ENCODE peak calls at places on chromosome X, in four cellular contexts. One of them, this sample, is unnamed.

GRCh38 chrX:15242899-15243555 is 26.9 kb downstream of the ASB9 start:
- DNase-seq in upper lobe of left lung: no peak
- DNase-seq in CD8-positive, alpha-beta memory T cell: peak; percentile 21
- DNase-seq in prostate gland: peak; percentile 5
- DNase-seq in this sample: peak; percentile 21

GRCh38 chrX:41108684-41109205 is 23.5 kb downstream of the USP9X start:
- DNase-seq in upper lobe of left lung: no peak
- DNase-seq in prostate gland: no peak
- DNase-seq in CD8-positive, alpha-beta memory T cell: no peak
- DNase-seq in this sample: no peak

GRCh38 chrX:148354906-148355305 is 145.5 kb upstream of the AFF2 start:
- DNase-seq in CD8-positive, alpha-beta memory T cell: no peak
- DNase-seq in prostate gland: no peak
- DNase-seq in upper lobe of left lung: no peak
- DNase-seq in this sample: no peak

GRCh38 chrX:120262781-120263719 is 12.4 kb downstream of the ZBTB33 start:
- DNase-seq in CD8-positive, alpha-beta memory T cell: no peak
- DNase-seq in upper lobe of left lung: no peak
- DNase-seq in prostate gland: no peak
- DNase-seq in this sample: no peak

GRCh38 chrX:103220511-103221406 is 5.9 kb downstream of the BEX4 start:
- DNase-seq in upper lobe of left lung: no peak
- DNase-seq in prostate gland: no peak
- DNase-seq in CD8-positive, alpha-beta memory T cell: no peak
- DNase-seq in this sample: no peak

GRCh38 chrX:23764585-23764984 is 18.4 kb upstream of the SAT1 start:
- DNase-seq in upper lobe of left lung: no peak
- DNase-seq in prostate gland: no peak
- DNase-seq in CD8-positive, alpha-beta memory T cell: no peak
- DNase-seq in this sample: no peak

GRCh38 chrX:104134583-104135261 is 22.1 kb downstream of the SLC25A53 start:
- DNase-seq in upper lobe of left lung: no peak
- DNase-seq in CD8-positive, alpha-beta memory T cell: no peak
- DNase-seq in prostate gland: no peak
- DNase-seq in this sample: no peak

GRCh38 chrX:136199365-136199764 is 51.8 kb downstream of the MAP7D3 start:
- DNase-seq in upper lobe of left lung: no peak
- DNase-seq in CD8-positive, alpha-beta memory T cell: no peak
- DNase-seq in prostate gland: no peak
- DNase-seq in this sample: no peak

GRCh38 chrX:16444353-16444752 is 205.6 kb upstream of the S100G start:
- DNase-seq in prostate gland: no peak
- DNase-seq in CD8-positive, alpha-beta memory T cell: no peak
- DNase-seq in upper lobe of left lung: no peak
- DNase-seq in this sample: peak; percentile 16

DNA sequence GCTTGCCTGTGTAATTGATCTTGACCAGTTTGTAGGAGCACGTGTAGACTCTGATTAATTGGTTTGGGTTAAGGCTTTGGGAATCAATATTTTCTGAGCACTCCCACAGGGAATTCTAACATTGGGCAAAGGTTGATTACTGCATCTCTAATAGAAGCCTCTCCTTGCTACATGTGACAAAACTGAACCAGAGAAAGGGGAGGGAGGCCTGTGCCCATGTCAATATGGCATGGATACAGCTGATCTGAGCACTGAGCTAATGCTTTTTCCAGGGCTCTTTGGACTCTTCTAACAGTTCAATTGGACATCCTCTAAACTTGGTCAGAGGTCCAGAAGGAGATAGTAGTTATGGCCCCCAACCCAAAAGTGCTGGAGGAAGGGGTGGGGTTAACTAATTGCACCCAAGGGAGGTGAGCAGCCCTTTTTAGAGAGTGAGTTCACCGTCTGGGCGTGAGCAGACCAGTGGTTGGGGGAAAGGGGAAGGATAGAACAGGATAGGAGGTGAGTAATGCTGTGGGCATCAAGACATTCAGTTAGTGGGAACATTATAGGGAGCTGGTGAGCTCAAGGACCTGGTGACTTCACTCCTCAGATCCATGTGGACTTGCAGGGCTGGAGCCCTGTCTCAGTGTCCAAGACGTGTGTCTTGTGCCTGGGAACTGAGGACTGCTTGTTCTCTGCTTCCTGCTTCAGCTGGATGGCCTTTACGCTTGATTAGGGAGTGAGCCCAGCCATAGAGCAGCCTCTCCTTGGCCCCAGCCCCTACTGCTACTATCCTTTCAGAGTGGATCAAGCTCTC is 22.8 kb downstream of the MSN start:
- DNase-seq in upper lobe of left lung: no peak
- DNase-seq in prostate gland: no peak
- DNase-seq in CD8-positive, alpha-beta memory T cell: no peak
- DNase-seq in this sample: no peak
- H3K4me1 ChIP-seq in upper lobe of left lung: peaks cover 75% of the 10 kb centered on the region
- H3K4me1 ChIP-seq in prostate gland: no peaks in the 10 kb centered on the region
- H3K4me1 ChIP-seq in CD8-positive, alpha-beta memory T cell: peaks cover 91% of the 10 kb centered on the region
- H3K4me1 ChIP-seq in this sample: peaks cover 4% of the 10 kb centered on the region

DNA sequence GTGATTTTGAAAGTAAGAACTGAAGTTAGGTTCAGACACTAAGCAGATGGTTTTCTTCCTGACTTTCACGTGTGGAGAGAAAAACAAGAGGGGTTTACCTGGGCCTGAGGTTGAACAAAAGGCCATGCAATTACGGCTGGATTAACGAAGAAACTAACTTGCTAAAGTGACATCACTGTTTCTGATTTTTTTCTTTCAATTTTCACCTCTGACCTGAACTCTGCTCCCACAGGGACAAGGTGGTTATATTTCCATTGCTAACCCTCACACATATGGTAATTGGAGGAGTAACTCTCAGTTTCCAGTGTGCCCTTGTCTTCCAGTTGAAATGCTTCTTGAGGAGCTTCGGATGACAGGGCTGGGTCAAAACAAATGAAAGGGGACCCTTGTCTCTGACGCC is 38.0 kb downstream of the MSN start:
- DNase-seq in CD8-positive, alpha-beta memory T cell: no peak
- DNase-seq in upper lobe of left lung: no peak
- DNase-seq in prostate gland: no peak
- DNase-seq in this sample: no peak
- H3K4me1 ChIP-seq in CD8-positive, alpha-beta memory T cell: peaks cover 73% of the 10 kb centered on the region
- H3K4me1 ChIP-seq in upper lobe of left lung: peaks cover 59% of the 10 kb centered on the region
- H3K4me1 ChIP-seq in prostate gland: no peaks in the 10 kb centered on the region
- H3K4me1 ChIP-seq in this sample: peaks cover 6% of the 10 kb centered on the region

DNA sequence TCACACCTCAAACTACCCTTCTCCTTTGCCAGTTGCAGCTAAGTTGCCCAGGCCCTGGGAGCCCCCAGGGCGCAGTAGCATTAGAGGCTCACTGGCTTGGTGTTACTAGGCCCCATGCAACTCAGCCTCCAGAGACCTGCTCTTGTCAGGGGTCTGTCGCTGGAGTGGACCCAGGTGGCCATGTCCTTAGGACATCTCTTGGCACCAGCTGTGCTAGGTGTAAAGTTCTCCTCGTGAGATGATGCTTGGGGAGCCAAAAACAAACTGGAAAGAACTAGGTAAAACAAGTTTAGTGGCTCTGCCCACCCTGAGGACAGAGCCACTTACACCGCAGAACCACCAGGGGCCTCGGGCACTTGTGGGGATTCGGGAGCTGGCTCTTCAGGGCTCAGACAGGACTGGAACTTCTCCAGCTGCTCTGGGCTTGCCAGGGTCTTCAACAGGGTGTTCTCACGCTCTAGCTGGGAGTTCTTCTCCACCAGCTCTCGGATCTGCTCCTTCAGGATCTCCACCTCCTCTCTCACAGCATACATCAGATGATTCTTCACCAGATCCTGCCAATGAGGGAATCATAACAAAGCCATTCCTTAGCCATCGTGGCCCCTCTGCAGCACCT is 61.3 kb downstream of the TSC22D3 start:
- DNase-seq in prostate gland: no peak
- DNase-seq in upper lobe of left lung: no peak
- DNase-seq in CD8-positive, alpha-beta memory T cell: peak; percentile 46
- DNase-seq in this sample: no peak
- H3K4me1 ChIP-seq in prostate gland: no peaks in the 10 kb centered on the region
- H3K4me1 ChIP-seq in upper lobe of left lung: peaks cover 26% of the 10 kb centered on the region
- H3K4me1 ChIP-seq in CD8-positive, alpha-beta memory T cell: peaks cover 64% of the 10 kb centered on the region
- H3K4me1 ChIP-seq in this sample: peaks cover 68% of the 10 kb centered on the region

DNA sequence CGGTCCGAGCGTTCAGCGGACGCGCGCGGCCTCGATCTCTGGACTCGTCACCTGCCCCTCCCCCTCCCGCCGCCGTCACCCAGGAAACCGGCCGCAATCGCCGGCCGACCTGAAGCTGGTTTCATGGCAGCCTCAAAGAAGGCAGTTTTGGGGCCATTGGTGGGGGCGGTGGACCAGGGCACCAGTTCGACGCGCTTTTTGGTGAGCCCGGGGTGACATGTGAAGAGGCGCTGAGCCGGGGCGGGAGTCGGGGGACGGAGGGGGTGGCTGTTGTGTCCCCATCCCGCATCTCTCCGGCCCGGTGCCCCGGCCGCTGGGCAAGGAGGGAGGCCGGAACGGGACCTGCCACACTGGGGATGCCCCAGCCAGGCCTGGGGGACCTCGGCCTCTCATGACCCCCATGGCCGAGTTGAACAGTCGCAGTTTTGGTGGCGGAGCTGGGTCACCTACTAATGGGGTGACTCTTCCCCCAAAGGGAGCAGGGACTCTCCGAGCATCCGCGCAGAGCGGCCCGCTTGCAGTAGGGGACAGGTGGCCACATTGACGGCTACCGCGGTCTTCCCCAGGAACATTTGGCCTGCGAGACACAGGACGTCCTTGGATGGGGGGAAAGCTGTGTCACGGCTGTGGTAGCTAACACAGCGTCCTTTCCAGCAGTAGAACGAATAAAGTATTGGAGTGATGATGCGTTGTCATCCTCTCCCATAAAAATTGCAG is at the start of gene GK:
- DNase-seq in prostate gland: peak; percentile 4
- DNase-seq in upper lobe of left lung: no peak
- DNase-seq in CD8-positive, alpha-beta memory T cell: no peak
- DNase-seq in this sample: peak; percentile 16
- H3K4me1 ChIP-seq in prostate gland: no peaks in the 10 kb centered on the region
- H3K4me1 ChIP-seq in upper lobe of left lung: no peaks in the 10 kb centered on the region
- H3K4me1 ChIP-seq in CD8-positive, alpha-beta memory T cell: no peaks in the 10 kb centered on the region
- H3K4me1 ChIP-seq in this sample: no peaks in the 10 kb centered on the region

GRCh38 chrX:2707334-2707760 is 16.3 kb downstream of the CD99 start:
- DNase-seq in prostate gland: peak; percentile 78
- DNase-seq in CD8-positive, alpha-beta memory T cell: peak; percentile 37
- DNase-seq in upper lobe of left lung: peak; percentile 62
- DNase-seq in this sample: peak; percentile 32
- H3K4me1 ChIP-seq in prostate gland: peaks cover 27% of the 10 kb centered on the region
- H3K4me1 ChIP-seq in CD8-positive, alpha-beta memory T cell: peaks cover 74% of the 10 kb centered on the region
- H3K4me1 ChIP-seq in upper lobe of left lung: peaks cover 67% of the 10 kb centered on the region
- H3K4me1 ChIP-seq in this sample: peaks cover 58% of the 10 kb centered on the region

GRCh38 chrX:69142688-69143239 is 22.5 kb downstream of the PJA1 start:
- DNase-seq in prostate gland: no peak
- DNase-seq in upper lobe of left lung: no peak
- DNase-seq in CD8-positive, alpha-beta memory T cell: no peak
- DNase-seq in this sample: no peak
- H3K4me1 ChIP-seq in prostate gland: no peaks in the 10 kb centered on the region
- H3K4me1 ChIP-seq in upper lobe of left lung: no peaks in the 10 kb centered on the region
- H3K4me1 ChIP-seq in CD8-positive, alpha-beta memory T cell: no peaks in the 10 kb centered on the region
- H3K4me1 ChIP-seq in this sample: no peaks in the 10 kb centered on the region

DNA sequence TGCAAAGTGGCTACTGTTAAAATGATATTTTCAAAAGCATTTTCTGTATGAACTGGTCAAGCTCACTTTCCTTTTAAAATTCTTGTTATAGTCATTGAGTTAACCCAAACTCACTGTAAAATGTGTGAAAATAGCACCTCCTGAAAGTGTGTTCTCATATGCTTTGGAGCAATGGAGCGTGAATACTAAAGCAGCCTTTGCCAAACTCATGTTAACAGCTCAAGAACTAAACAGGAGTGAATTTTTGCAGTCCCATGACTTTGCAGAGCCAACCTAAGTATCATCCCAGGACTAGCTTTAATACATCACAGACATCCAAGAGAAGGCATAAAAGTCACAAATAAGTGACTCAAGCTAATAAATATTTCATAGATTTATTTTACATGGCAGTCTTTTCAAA is 2.3 kb downstream of the AMMECR1 start:
- DNase-seq in prostate gland: no peak
- DNase-seq in upper lobe of left lung: no peak
- DNase-seq in CD8-positive, alpha-beta memory T cell: no peak
- DNase-seq in this sample: no peak
- H3K4me1 ChIP-seq in prostate gland: no peaks in the 10 kb centered on the region
- H3K4me1 ChIP-seq in upper lobe of left lung: no peaks in the 10 kb centered on the region
- H3K4me1 ChIP-seq in CD8-positive, alpha-beta memory T cell: peaks cover 27% of the 10 kb centered on the region
- H3K4me1 ChIP-seq in this sample: no peaks in the 10 kb centered on the region